ENCODE peak calls at places on chromosomes 4 and X, in nine cellular contexts. A, X, W, D, B, P, V, S and U are unnamed samples.
A peak's percentile ranks its signal among the peaks of the same experiment; 100 is the strongest.

GRCh38 chr4:163911891-163912290 is 417.4 kb downstream of the TMA16 start:
- DNase-seq in A (no peak), X (no peak), W (no peak), D (no peak), B (no peak), P (no peak), V (no peak), S (no peak), U (no peak)

GRCh38 chr4:147543039-147543438 is 62.1 kb downstream of the EDNRA start:
- DNase-seq in A (no peak), X (no peak), W (no peak), D (no peak), B (no peak), P (no peak), V (no peak), S (no peak), U (no peak)

GRCh38 chr4:71217688-71218087 is 121.1 kb upstream of the SLC4A4 start:
- DNase-seq in A (no peak), X (no peak), W (no peak), D (no peak), B (no peak), P (no peak), V (no peak), S (no peak), U (no peak)

GRCh38 chr4:78057135-78057599 is at the start of gene FRAS1:
- DNase-seq in A (peak; percentile 43), X (peak; percentile 68), W (no peak), D (no peak), B (peak; percentile 63), P (no peak), V (no peak), S (no peak), U (peak; percentile 73)

GRCh38 chr4:145583656-145584055 is 35.5 kb upstream of the MMAA start:
- DNase-seq in A (no peak), X (no peak), W (no peak), D (no peak), B (no peak), P (no peak), V (no peak), S (no peak), U (no peak)

GRCh38 chrX:146863566-146863965 is 49.0 kb upstream of the CXorf51A start:
- DNase-seq in A (no peak), X (no peak), W (no peak), D (no peak), B (no peak), P (no peak), V (no peak), S (no peak), U (no peak)

GRCh38 chr4:83331959-83332358 is 2.7 kb downstream of the HPSE start:
- DNase-seq in A (no peak), X (no peak), W (no peak), D (no peak), B (no peak), P (no peak), V (no peak), S (no peak), U (no peak)

GRCh38 chr4:144449623-144450022 is 196.3 kb upstream of the HHIP start:
- DNase-seq in A (no peak), X (peak; percentile 62), W (no peak), D (no peak), B (peak; percentile 72), P (no peak), V (no peak), S (no peak), U (no peak)

GRCh38 chr4:184420881-184421416 is 53.4 kb downstream of the IRF2 start:
- DNase-seq in A (no peak), X (no peak), W (no peak), D (no peak), B (no peak), P (no peak), V (no peak), S (no peak), U (no peak)

GRCh38 chr4:184420402-184420801 is 53.9 kb downstream of the IRF2 start:
- DNase-seq in A (no peak), X (no peak), W (no peak), D (no peak), B (no peak), P (no peak), V (no peak), S (no peak), U (no peak)

GRCh38 chr4:184421558-184422155 is 52.7 kb downstream of the IRF2 start:
- DNase-seq in A (no peak), X (no peak), W (no peak), D (no peak), B (no peak), P (no peak), V (no peak), S (no peak), U (no peak)

GRCh38 chr4:184417802-184418511 is 56.4 kb downstream of the IRF2 start:
- DNase-seq in A (peak; percentile 88), X (no peak), W (no peak), D (peak; percentile 51), B (no peak), P (no peak), V (no peak), S (peak; percentile 39), U (no peak)

DNA sequence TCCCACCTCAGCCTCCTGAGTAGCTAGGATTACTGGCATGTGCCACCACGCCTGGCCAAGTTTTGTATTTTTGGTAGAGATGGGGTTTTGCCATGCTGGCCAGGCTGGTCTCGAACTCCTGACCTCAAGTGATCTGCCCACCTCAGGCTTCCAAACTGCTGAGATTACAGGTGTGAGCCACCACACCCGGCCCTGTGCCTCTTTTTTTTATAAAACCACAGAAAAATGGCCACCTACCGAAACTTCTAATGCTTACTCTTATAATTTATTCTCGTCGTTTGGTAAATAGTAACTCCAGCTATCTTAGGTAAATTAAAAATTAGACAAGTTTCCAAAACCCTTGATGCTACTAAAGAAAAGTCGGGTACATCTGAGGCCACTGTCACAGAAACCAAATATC is 54.4 kb downstream of the IRF2 start:
- DNase-seq in A (no peak), X (no peak), W (no peak), D (no peak), B (no peak), P (no peak), V (no peak), S (no peak), U (no peak)
- H3K36me3 ChIP-seq in A (no peaks in the 10 kb centered on the region), X (peaks cover 15% of the 10 kb centered on the region), W (peaks cover 69% of the 10 kb centered on the region), D (no peaks in the 10 kb centered on the region), B (peaks cover 27% of the 10 kb centered on the region), P (no peaks in the 10 kb centered on the region), V (no peaks in the 10 kb centered on the region), S (no peaks in the 10 kb centered on the region), U (peaks cover 36% of the 10 kb centered on the region)

GRCh38 chrX:153952373-153953026 is 8.1 kb upstream of the RENBP start:
- DNase-seq in A (no peak), X (no peak), W (no peak), D (no peak), B (no peak), P (no peak), V (no peak), S (no peak), U (no peak)

GRCh38 chrX:153954618-153955450 is 10.4 kb upstream of the RENBP start:
- DNase-seq in A (no peak), X (no peak), W (no peak), D (no peak), B (no peak), P (no peak), V (no peak), S (no peak), U (no peak)

GRCh38 chrX:153951683-153952372 is 7.4 kb upstream of the RENBP start:
- DNase-seq in A (no peak), X (no peak), W (no peak), D (no peak), B (no peak), P (no peak), V (no peak), S (no peak), U (no peak)

GRCh38 chrX:153953892-153954617 is 9.6 kb upstream of the RENBP start:
- DNase-seq in A (no peak), X (no peak), W (no peak), D (no peak), B (no peak), P (no peak), V (no peak), S (no peak), U (peak; percentile 73)

DNA sequence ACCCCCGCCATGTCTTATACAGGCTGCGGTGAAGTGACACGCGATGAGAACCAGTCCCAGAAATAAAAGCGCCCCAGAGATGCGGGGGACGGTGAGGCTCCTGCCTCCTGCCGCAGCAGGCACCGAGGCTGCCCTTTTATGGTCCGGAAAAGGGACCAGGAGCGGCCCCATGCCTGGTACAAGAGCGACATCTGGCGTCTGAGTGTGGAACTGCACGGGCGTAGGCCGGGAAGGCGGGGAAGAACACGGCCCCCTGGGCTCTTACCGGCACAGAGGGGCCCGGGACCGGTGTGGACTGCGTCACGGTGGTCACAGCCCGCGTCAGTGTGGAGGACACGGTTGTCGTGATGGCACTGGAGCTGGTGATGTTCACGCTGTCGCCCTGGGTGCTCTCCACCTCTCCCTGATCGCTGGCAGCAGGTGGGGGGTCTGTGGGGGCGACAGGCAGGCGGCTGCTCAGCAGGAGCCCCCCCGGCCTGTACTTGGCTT is 8.9 kb upstream of the RENBP start:
- DNase-seq in A (peak; percentile 28), X (peak; percentile 93), W (peak; percentile 79), D (no peak), B (no peak), P (peak; percentile 65), V (no peak), S (no peak), U (peak; percentile 95)
- TF ChIP-seq POLR2AphosphoS5 in A (peak; percentile 52), X (peak; percentile 62), W (peak; percentile 66), D (no peak), B (peak; percentile 42), P (peak; percentile 65), V (no peak), S (peak; percentile 24), U (no peak)

DNA sequence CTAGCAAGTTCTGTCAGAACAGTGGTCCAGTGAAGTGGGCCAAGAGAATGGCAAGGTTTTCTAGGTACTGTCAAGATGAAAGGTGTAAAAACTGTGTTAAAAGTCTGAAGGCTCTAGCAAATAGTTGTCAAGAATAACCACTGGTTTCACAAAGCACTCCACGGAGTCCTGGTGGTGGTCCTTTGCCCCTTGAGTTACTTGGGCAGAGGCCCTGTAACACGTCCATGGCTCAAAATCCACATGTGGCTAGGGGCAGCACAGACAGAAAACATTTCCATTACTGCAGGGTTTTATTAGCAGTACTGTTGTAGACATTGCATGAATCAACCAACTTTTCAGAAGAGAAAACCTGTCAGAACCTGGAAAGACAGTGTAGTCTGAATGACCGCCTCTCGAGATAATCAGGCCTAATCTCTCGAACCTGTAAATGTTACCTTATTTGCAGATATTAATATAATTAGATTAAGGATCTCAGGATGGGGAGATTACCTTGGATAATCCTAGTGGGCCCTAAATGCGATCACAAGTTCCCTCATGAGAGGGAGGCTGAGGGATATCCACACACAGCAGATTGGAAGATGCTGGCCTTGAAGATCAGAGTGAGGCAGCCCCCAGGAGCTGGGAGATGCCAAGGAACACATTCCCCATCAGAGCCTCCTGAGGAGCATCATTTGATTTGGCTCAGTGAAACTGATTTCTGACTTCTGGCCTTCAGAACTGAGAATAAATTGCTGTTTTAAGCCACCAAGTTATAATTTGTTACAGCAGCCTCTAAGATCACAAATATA is 34.7 kb downstream of the ERVMER34-1 start:
- DNase-seq in A (no peak), X (no peak), W (no peak), D (no peak), B (no peak), P (no peak), V (no peak), S (no peak), U (no peak)
- H3K36me3 ChIP-seq in A (no peaks in the 10 kb centered on the region), X (no peaks in the 10 kb centered on the region), W (peaks cover 33% of the 10 kb centered on the region), D (peaks cover 24% of the 10 kb centered on the region), B (peaks cover 25% of the 10 kb centered on the region), P (no peaks in the 10 kb centered on the region), V (peaks cover 58% of the 10 kb centered on the region), S (peaks cover 14% of the 10 kb centered on the region), U (peaks cover 30% of the 10 kb centered on the region)

GRCh38 chr4:1730532-1731135 is 9.3 kb downstream of the TACC3 start:
- DNase-seq in A (no peak), X (no peak), W (peak; percentile 72), D (no peak), B (no peak), P (no peak), V (no peak), S (no peak), U (no peak)

GRCh38 chr4:1725521-1725920 is 4.2 kb downstream of the TACC3 start:
- DNase-seq in A (no peak), X (no peak), W (no peak), D (no peak), B (no peak), P (no peak), V (no peak), S (no peak), U (no peak)

GRCh38 chr4:1726146-1726934 is 5.0 kb downstream of the TACC3 start:
- DNase-seq in A (peak; percentile 89), X (peak; percentile 91), W (peak; percentile 96), D (peak; percentile 78), B (peak; percentile 93), P (peak; percentile 75), V (peak; percentile 47), S (peak; percentile 78), U (peak; percentile 89)

GRCh38 chr4:1728061-1728980 is 7.0 kb downstream of the TACC3 start:
- DNase-seq in A (no peak), X (no peak), W (peak; percentile 59), D (no peak), B (peak; percentile 57), P (no peak), V (no peak), S (no peak), U (peak; percentile 36)

DNA sequence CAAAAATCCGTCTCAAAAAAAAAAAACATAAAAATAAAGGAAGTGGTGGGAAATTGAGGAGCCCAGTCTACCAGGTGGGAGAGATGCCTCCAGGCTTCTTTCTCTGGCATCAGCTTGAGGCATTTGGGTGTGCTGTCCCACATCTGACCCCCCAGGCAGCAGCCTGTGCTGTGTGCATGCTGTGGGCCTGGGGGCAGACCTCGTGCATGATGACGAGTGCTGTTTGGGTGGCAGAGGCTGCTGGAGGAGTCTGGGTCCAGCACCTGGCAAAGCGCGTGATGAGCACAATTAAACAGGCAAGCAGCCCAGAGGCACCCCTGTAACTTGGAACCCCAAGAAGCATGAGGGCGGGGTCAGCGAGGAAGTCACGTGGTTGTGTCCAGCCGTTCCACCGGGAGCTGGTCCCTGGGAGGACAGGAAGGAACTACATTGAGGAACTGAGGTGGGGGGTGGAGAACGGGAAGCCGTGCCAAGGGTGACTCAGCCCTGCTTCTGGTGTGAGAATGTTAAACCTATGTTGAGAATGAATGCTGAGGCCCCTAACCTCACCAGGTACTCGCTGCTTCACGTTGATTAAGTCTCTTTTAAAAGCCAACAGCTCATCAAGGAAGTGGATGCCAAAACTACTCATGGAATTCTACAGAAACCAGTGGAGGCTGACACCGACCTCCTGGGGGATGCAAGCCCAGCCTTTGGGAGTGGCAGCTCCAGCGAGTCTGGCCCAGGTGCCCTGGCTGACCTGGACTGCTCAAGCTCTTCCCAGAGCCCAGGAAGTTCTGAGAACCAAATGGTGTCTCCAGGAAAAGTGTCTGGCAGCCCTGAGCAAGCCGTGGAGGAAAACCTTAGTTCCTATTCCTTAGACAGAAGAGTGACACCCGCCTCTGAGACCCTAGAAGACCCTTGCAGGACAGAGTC is 6.1 kb downstream of the TACC3 start:
- DNase-seq in A (no peak), X (no peak), W (peak; percentile 67), D (no peak), B (peak; percentile 78), P (peak; percentile 63), V (no peak), S (no peak), U (peak; percentile 28)
- TF ChIP-seq POLR2AphosphoS5 in A (no peak), X (no peak), W (peak; percentile 47), D (no peak), B (no peak), P (no peak), V (no peak), S (no peak), U (peak; percentile 46)